ENCODE peak calls at places on chromosomes 5 and 9, in five cellular contexts. B, L, M, E and O are unnamed samples.

GRCh38 chr9:74379718-74380117 is 117.4 kb upstream of the RORB start:
- DNase-seq in B (no peak), L (peak; percentile 86), M (no peak), E (peak; percentile 20), O (peak; percentile 6)

GRCh38 chr5:144248015-144248414 is 77.3 kb downstream of the KCTD16 start:
- DNase-seq in B (no peak), L (no peak), M (no peak), E (no peak), O (no peak)

GRCh38 chr9:79353856-79354520 is 217.8 kb upstream of the TLE4 start:
- DNase-seq in B (peak; percentile 85), L (no peak), M (no peak), E (no peak), O (peak; percentile 37)

GRCh38 chr9:3045153-3045552 is 201.3 kb upstream of the PUM3 start:
- DNase-seq in B (no peak), L (no peak), M (no peak), E (no peak), O (no peak)

GRCh38 chr5:39224196-39224754 is 4.9 kb upstream of the FYB1 start:
- DNase-seq in B (peak; percentile 5), L (peak; percentile 15), M (no peak), E (peak; percentile 30), O (no peak)

GRCh38 chr5:168165221-168165965 is 126.1 kb upstream of the WWC1 start:
- DNase-seq in B (no peak), L (peak; percentile 77), M (no peak), E (peak; percentile 20), O (peak; percentile 58)

GRCh38 chr9:110251212-110251611 is 5.1 kb downstream of the TXN start:
- DNase-seq in B (no peak), L (no peak), M (no peak), E (peak; percentile 31), O (no peak)

GRCh38 chr5:132742158-132742557 is 4.8 kb upstream of the KIF3A start:
- DNase-seq in B (no peak), L (no peak), M (no peak), E (no peak), O (no peak)

GRCh38 chr9:137945581-137945980 is 68.0 kb downstream of the CACNA1B start:
- DNase-seq in B (no peak), L (peak; percentile 41), M (no peak), E (no peak), O (no peak)

GRCh38 chr9:91197232-91198181 is 164.2 kb downstream of the AUH start:
- DNase-seq in B (peak; percentile 98), L (peak; percentile 19), M (peak; percentile 51), E (peak; percentile 98), O (peak; percentile 34)
- H3K27ac ChIP-seq in B (peak overlapping the region; percentile 84), L (no peak overlapping the region), M (peak overlapping the region; percentile 100), E (peak overlapping the region; percentile 80), O (no peak overlapping the region)

GRCh38 chr5:9610344-9610743 is 19.8 kb downstream of the TAS2R1 start:
- DNase-seq in B (no peak), L (no peak), M (no peak), E (no peak), O (no peak)

GRCh38 chr5:9608093-9608492 is 22.1 kb downstream of the TAS2R1 start:
- DNase-seq in B (no peak), L (no peak), M (no peak), E (no peak), O (no peak)

GRCh38 chr5:9605459-9605858 is 24.7 kb downstream of the TAS2R1 start:
- DNase-seq in B (no peak), L (no peak), M (no peak), E (no peak), O (no peak)

GRCh38 chr5:9613360-9613759 is 16.8 kb downstream of the TAS2R1 start:
- DNase-seq in B (no peak), L (no peak), M (no peak), E (no peak), O (no peak)

GRCh38 chr5:9610969-9611368 is 19.2 kb downstream of the TAS2R1 start:
- DNase-seq in B (no peak), L (no peak), M (no peak), E (no peak), O (no peak)
- H3K4me3 ChIP-seq in B (no peak overlapping the region), L (no peak overlapping the region), M (no peak overlapping the region), E (no peak overlapping the region), O (no peak overlapping the region)

GRCh38 chr5:40841068-40841805 is at the start of gene CARD6:
- DNase-seq in B (peak; percentile 31), L (no peak), M (no peak), E (peak; percentile 63), O (peak; percentile 59)
- H3K27ac ChIP-seq in B (peak within 1 kb of the TSS; percentile 87), L (no peak within 1 kb of the TSS), M (peak within 1 kb of the TSS; percentile 81), E (peak within 1 kb of the TSS; percentile 96), O (peak within 1 kb of the TSS; percentile 13)

DNA sequence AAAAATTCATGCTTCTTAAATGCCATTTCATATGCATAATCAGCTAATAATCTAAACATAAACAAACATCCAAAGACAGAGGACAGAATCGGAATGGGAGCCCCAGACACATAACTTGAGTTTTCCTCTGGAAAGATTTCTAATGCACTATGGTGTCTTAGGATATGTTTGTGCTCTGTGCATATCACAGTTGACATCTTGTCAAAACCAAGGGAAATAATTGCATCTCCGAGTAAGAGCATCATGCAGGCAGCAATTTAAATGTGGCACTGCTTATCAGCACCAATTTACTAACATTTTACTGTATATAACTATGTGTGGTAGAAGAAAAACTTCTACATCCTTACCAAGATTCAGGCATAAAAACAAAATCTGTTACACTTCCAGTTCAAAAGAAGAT is 217.9 kb downstream of the GLIS3 start:
- DNase-seq in B (no peak), L (no peak), M (no peak), E (no peak), O (no peak)
- H3K4me3 ChIP-seq in B (no peak overlapping the region), L (no peak overlapping the region), M (no peak overlapping the region), E (no peak overlapping the region), O (no peak overlapping the region)

GRCh38 chr5:10310073-10310779 is 2.5 kb upstream of the CMBL start:
- DNase-seq in B (peak; percentile 59), L (no peak), M (no peak), E (peak; percentile 86), O (no peak)

GRCh38 chr5:10315824-10316509 is 8.3 kb upstream of the CMBL start:
- DNase-seq in B (no peak), L (peak; percentile 66), M (no peak), E (no peak), O (no peak)

GRCh38 chr5:10315181-10315580 is 7.5 kb upstream of the CMBL start:
- DNase-seq in B (no peak), L (no peak), M (no peak), E (no peak), O (no peak)

GRCh38 chr5:10308844-10309243 is 1.1 kb upstream of the CMBL start:
- DNase-seq in B (no peak), L (peak; percentile 43), M (no peak), E (no peak), O (no peak)

GRCh38 chr5:10311595-10312425 is 4.1 kb upstream of the CMBL start:
- DNase-seq in B (no peak), L (no peak), M (no peak), E (no peak), O (no peak)
- H3K27ac ChIP-seq in B (no peak overlapping the region), L (no peak overlapping the region), M (no peak overlapping the region), E (no peak overlapping the region), O (no peak overlapping the region)

GRCh38 chr5:35656721-35657120 is 39.1 kb downstream of the SPEF2 start:
- DNase-seq in B (peak; percentile 75), L (peak; percentile 62), M (no peak), E (no peak), O (no peak)
- H3K4me3 ChIP-seq in B (no peak overlapping the region), L (no peak overlapping the region), M (no peak overlapping the region), E (no peak overlapping the region), O (no peak overlapping the region)